ENCODE peak calls at places on chromosomes 6 and 20, in six cellular contexts. F is AG09319, P is AG04449, N is AG04450, B is BE2C, Y is osteocyte. V is an unnamed sample.

GRCh38 chr6:141107562-141108160 is 1025.1 kb upstream of the GJE1 start:
- DNase-seq in Y (no peak), B (no peak), N (no peak), P (no peak), F (no peak), V (peak; percentile 78)

GRCh38 chr6:107114872-107115694 is at the start of gene BEND3:
- DNase-seq in N (no peak), Y (no peak), F (no peak), B (peak; percentile 61), P (no peak), V (no peak)

GRCh38 chr6:83183082-83183828 is 9.8 kb downstream of the PGM3 start:
- DNase-seq in B (no peak), Y (no peak), N (peak; percentile 47), P (peak; percentile 90), F (peak; percentile 54), V (peak; percentile 82)

GRCh38 chr6:111776236-111777189 is 96.7 kb downstream of the FYN start:
- DNase-seq in N (no peak), P (no peak), B (no peak), F (no peak), Y (no peak), V (no peak)

GRCh38 chr6:47130086-47130485 is 88.0 kb upstream of the ADGRF1 start:
- DNase-seq in P (no peak), F (no peak), B (no peak), Y (no peak), N (no peak), V (no peak)

GRCh38 chr6:41626917-41627316 is 11.4 kb upstream of the MDFI start:
- DNase-seq in F (no peak), P (no peak), Y (no peak), N (no peak), B (no peak), V (peak; percentile 98)

GRCh38 chr20:47792021-47792618 is 6.8 kb upstream of the SULF2 start:
- DNase-seq in F (peak; percentile 90), N (peak; percentile 65), Y (peak; percentile 90), P (peak; percentile 76), B (peak; percentile 50), V (peak; percentile 92)

GRCh38 chr6:160950507-160950906 is 41.1 kb upstream of the MAP3K4 start:
- DNase-seq in B (no peak), F (no peak), P (peak; percentile 9), Y (no peak), N (no peak), V (peak; percentile 89)

GRCh38 chr6:33807606-33808005 is 3.8 kb upstream of the MLN start:
- DNase-seq in B (no peak), P (no peak), N (no peak), F (no peak), Y (no peak), V (no peak)

GRCh38 chr6:55011034-55011433 is 163.3 kb upstream of the HCRTR2 start:
- DNase-seq in B (no peak), F (no peak), P (no peak), N (no peak), Y (no peak), V (no peak)

GRCh38 chr6:41581381-41581991 is 35.3 kb downstream of the FOXP4 start:
- DNase-seq in Y (peak; percentile 92), F (no peak), B (peak; percentile 89), N (peak; percentile 59), P (no peak), V (peak; percentile 67)

GRCh38 chr6:33896391-33897192 is 92.8 kb upstream of the MLN start:
- DNase-seq in Y (no peak), P (no peak), B (no peak), N (no peak), F (no peak), V (no peak)

GRCh38 chr6:167795321-167795811 is 31.3 kb upstream of the AFDN start:
- DNase-seq in N (no peak), P (no peak), B (no peak), Y (peak; percentile 82), F (no peak), V (no peak)

GRCh38 chr20:40670251-40670650 is 18.8 kb downstream of the MAFB start:
- DNase-seq in Y (no peak), P (no peak), F (no peak), B (no peak), N (no peak), V (no peak)

GRCh38 chr6:7975764-7976146 is 65.2 kb upstream of the TXNDC5 start:
- DNase-seq in Y (no peak), N (no peak), F (no peak), B (peak; percentile 36), P (no peak), V (no peak)

GRCh38 chr6:22636450-22636849 is 67.1 kb downstream of the HDGFL1 start:
- DNase-seq in F (no peak), Y (no peak), B (no peak), P (no peak), N (no peak), V (no peak)

GRCh38 chr6:150765457-150765764 is 100.1 kb upstream of the MTHFD1L start:
- DNase-seq in F (no peak), Y (no peak), N (no peak), B (no peak), P (no peak), V (no peak)

GRCh38 chr6:137637161-137637560 is 143.0 kb upstream of the OLIG3 start:
- DNase-seq in Y (no peak), B (no peak), P (peak; percentile 97), N (peak; percentile 85), F (peak; percentile 96), V (peak; percentile 69)

GRCh38 chr6:92779758-92780157 is 639.6 kb downstream of the EPHA7 start:
- DNase-seq in N (peak; percentile 8), P (no peak), Y (no peak), F (no peak), B (peak; percentile 80), V (peak; percentile 45)

GRCh38 chr20:48738399-48739304 is 89.1 kb downstream of the PREX1 start:
- DNase-seq in P (no peak), B (no peak), F (no peak), N (no peak), Y (no peak), V (no peak)

GRCh38 chr20:1062334-1063015 is 55.9 kb upstream of the PSMF1 start:
- DNase-seq in F (no peak), P (no peak), Y (no peak), N (no peak), B (no peak), V (peak; percentile 3)

GRCh38 chr6:42363906-42364859 is 87.5 kb downstream of the TRERF1 start:
- DNase-seq in F (no peak), P (no peak), B (no peak), N (no peak), Y (no peak), V (no peak)

GRCh38 chr6:167687035-167687720 is 139.5 kb upstream of the AFDN start:
- DNase-seq in Y (no peak), P (no peak), F (no peak), B (no peak), N (no peak), V (no peak)

GRCh38 chr6:18595774-18596528 is 208.8 kb downstream of the RNF144B start:
- DNase-seq in B (peak; percentile 52), Y (no peak), P (peak; percentile 16), N (peak; percentile 36), F (peak; percentile 40), V (peak; percentile 36)

GRCh38 chr6:168388641-168389633 is 52.0 kb upstream of the SMOC2 start:
- DNase-seq in Y (no peak), F (no peak), P (no peak), B (no peak), N (no peak), V (no peak)

GRCh38 chr20:57526885-57527566 is 2.1 kb upstream of the CTCFL start:
- DNase-seq in N (no peak), Y (no peak), B (no peak), F (no peak), P (no peak), V (no peak)

GRCh38 chr6:32519910-32520258 is 10.2 kb downstream of the HLA-DRB5 start:
- DNase-seq in F (no peak), P (no peak), Y (no peak), B (no peak), N (no peak), V (no peak)

GRCh38 chr6:143400258-143401059 is 50.0 kb downstream of the ADAT2 start:
- DNase-seq in P (no peak), B (no peak), Y (no peak), N (no peak), F (no peak), V (no peak)

GRCh38 chr20:23078994-23079364 is 7.1 kb downstream of the CD93 start:
- DNase-seq in F (no peak), B (no peak), P (no peak), Y (no peak), N (no peak), V (no peak)

GRCh38 chr6:169559001-169559441 is 142.8 kb downstream of the WDR27 start:
- DNase-seq in B (no peak), N (no peak), P (peak; percentile 81), F (no peak), Y (no peak), V (peak; percentile 12)

GRCh38 chr6:17103715-17104114 is 1.9 kb downstream of the STMND1 start:
- DNase-seq in N (no peak), B (no peak), Y (no peak), P (no peak), F (no peak), V (no peak)
- TF ChIP-seq CTCF in N (peak; percentile 35), B (peak; percentile 7), Y (no peak), P (no peak), F (no peak), V (peak; percentile 47)

DNA sequence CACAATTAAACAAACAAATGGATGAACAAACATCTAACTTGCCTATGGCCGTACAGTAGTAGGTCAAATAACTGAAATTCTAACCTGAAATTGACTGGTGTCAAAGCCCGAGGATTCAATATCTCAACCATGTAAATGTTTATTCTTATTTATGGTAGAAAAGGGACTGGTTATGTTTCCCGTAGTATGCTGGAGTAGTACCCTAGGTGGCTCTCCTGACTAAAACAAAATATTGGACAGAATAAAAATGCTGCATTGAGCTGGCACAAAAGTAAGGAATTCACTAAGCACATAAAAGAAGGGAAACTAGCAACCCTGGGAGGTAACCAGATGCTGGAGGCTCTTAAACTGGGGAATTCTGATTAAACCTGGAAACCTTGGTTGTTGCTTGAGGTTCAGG is 117.1 kb upstream of the PREP start:
- DNase-seq in N (no peak), F (no peak), Y (no peak), P (no peak), B (no peak), V (peak; percentile 18)
- TF ChIP-seq CTCF in N (no peak), F (no peak), Y (no peak), P (no peak), B (no peak), V (peak; percentile 52)

GRCh38 chr20:3173582-3174441 is 463 bp upstream of the LZTS3 start:
- DNase-seq in B (peak; percentile 97), P (no peak), N (peak; percentile 23), F (peak; percentile 48), Y (peak; percentile 95), V (peak; percentile 61)
- TF ChIP-seq CTCF in B (no peak), P (peak; percentile 12), N (no peak), F (peak; percentile 8), Y (peak; percentile 23), V (peak; percentile 8)

DNA sequence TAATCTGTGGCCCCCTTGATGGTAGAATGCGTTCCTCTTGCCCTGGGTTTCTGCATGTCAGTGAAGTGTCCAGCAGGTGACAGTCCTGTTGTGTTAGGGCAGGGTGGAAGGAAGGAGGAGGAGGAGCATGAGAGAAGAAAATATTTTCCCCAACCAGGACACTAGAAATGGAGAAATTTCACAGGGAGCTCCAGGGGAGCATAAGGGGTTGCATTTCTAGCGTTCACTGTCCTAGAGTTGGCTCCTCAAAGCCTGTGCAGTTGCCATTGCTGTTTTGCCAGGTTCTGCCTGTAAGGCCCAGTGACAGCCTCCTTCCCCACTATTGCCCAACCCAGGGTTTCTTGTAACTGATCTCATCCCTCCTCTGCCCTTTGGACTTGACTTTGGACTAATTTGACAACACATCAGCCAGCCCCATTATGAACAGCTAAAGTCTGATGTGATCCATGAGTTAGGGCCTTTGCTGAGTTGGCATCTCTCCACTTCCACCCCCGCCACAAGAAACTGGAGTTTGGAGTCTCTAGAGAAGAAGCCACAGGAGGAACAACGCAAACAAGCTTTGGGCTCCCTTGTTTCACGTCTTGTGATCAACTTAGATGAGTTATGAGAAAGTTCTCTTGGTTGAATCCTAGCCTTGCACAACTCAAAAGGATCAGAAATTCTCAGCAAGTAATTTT is 14.0 kb upstream of the FAM50B start:
- DNase-seq in Y (peak; percentile 56), P (no peak), B (no peak), N (no peak), F (no peak), V (no peak)
- TF ChIP-seq CTCF in Y (no peak), P (no peak), B (no peak), N (no peak), F (no peak), V (peak; percentile 12)

V was measured in foreskin keratinocyte.